ENCODE peak calls at places on chromosomes 12 and 14, in five cellular contexts. V, M, D, L and F are unnamed samples.

GRCh38 chr12:10194160-10194559 is 15.3 kb downstream of the TMEM52B start:
- DNase-seq in D (no peak), V (no peak), L (no peak), M (no peak), F (no peak)

GRCh38 chr12:14959916-14960315 is 1.5 kb downstream of the ARHGDIB start:
- DNase-seq in L (no peak), V (no peak), D (no peak), M (no peak), F (no peak)

GRCh38 chr14:101061411-101062064 is 158.0 kb upstream of the RTL1 start:
- DNase-seq in L (no peak), V (no peak), D (no peak), M (no peak), F (peak)

GRCh38 chr14:74800780-74801179 is 37.7 kb downstream of the YLPM1 start:
- DNase-seq in L (no peak), V (no peak), M (no peak), D (no peak), F (no peak)

GRCh38 chr12:63940295-63940997 is 95.9 kb downstream of the SRGAP1 start:
- DNase-seq in M (no peak), V (no peak), L (no peak), D (no peak), F (no peak)

GRCh38 chr12:77324763-77325468 is 259.5 kb upstream of the E2F7 start:
- DNase-seq in M (peak), D (peak), V (peak), L (peak), F (peak)

GRCh38 chr14:22427771-22428228 is 161.2 kb downstream of the DAD1 start:
- DNase-seq in L (no peak), M (peak), V (peak), D (peak), F (no peak)

GRCh38 chr14:89343356-89343755 is 73.7 kb downstream of the FOXN3 start:
- DNase-seq in D (no peak), L (no peak), V (no peak), M (no peak), F (no peak)

GRCh38 chr14:52299692-52300278 is 14.3 kb upstream of the PTGER2 start:
- DNase-seq in V (peak), D (no peak), M (no peak), L (no peak), F (no peak)

GRCh38 chr14:91350813-91351507 is 66.7 kb downstream of the CCDC88C start:
- DNase-seq in V (no peak), D (no peak), L (no peak), M (no peak), F (no peak)

GRCh38 chr12:81329088-81329487 is 251.2 kb downstream of the ACSS3 start:
- DNase-seq in V (no peak), M (no peak), D (no peak), L (no peak), F (no peak)

GRCh38 chr12:124766745-124767074 is 97.0 kb downstream of the SCARB1 start:
- DNase-seq in M (no peak), L (no peak), D (no peak), V (no peak), F (no peak)

GRCh38 chr12:53287741-53288216 is 7.6 kb upstream of the PFDN5 start:
- DNase-seq in D (peak), M (peak), V (peak), L (peak), F (peak)

GRCh38 chr12:13474381-13474780 is 277.9 kb downstream of the EMP1 start:
- DNase-seq in D (no peak), L (no peak), M (no peak), V (no peak), F (no peak)

GRCh38 chr14:21978184-21978998 is 304.8 kb upstream of the OR4E1 start:
- DNase-seq in D (no peak), V (peak), L (no peak), M (peak), F (no peak)

GRCh38 chr12:15356831-15357456 is 34.6 kb downstream of the PTPRO start:
- DNase-seq in L (peak), D (no peak), V (no peak), M (no peak), F (no peak)

GRCh38 chr12:130177615-130178014 is 15.4 kb downstream of the FZD10 start:
- DNase-seq in D (no peak), L (no peak), M (no peak), V (no peak), F (no peak)

DNA sequence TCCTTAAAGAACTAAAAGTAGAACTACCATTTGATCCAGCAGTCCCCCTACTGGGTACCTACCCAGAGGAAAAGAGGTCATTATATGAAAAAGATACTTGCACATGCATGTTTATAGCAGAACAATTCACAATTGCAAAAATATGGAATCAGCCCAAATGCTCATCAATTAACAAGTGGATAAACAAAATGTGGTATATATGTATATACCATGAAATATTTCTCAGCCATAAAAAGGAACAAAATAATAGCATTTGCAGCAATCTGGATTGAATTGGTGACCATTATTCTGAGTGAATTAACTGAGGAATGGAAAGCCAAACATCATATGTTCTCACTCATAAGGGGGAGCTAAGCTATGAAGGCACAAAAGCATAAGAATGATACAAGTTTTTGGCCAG is 64.7 kb upstream of the KRAS start:
- DNase-seq in L (no peak), D (no peak), V (no peak), M (no peak), F (no peak)
- TF ChIP-seq CTCF in L (no peak), D (no peak), V (no peak), M (no peak), F (no peak)

DNA sequence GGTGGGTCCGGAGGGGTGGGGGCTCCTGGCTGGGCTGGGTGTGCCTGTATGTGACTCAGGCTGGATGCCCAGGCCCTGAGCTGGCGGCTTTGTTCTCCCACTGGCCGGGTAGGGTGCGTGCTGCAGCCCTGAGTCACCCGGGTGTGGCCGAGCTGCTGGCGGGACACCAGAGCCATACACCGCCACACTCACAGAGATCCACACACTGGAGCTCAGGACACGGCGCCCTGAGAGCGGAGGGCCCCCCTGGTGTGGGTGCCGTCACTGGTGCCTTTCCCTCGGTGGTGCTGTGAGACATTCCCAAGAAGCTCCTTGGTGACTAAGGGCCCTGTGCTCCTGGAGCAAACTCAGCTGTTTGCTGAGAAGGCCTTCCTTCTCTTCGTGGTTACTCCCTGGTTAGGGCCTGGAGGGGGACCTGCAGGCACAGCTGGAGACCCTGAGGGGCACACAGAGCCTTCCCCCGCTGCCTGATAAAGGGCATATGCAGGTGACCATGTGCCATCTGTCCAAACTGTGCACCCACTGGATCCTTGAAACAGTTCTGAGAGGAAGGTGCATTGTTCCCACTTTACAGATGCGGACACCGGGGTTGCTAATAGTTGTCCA is 44.3 kb downstream of the KRT80 start:
- DNase-seq in V (peak), L (no peak), D (peak), M (peak), F (peak)
- TF ChIP-seq CTCF in V (no peak), L (no peak), D (no peak), M (no peak), F (no peak)

GRCh38 chr14:43056106-43056505 is 1449.4 kb downstream of the LRFN5 start:
- DNase-seq in D (no peak), L (no peak), V (no peak), M (no peak), F (no peak)
- TF ChIP-seq CTCF in D (no peak), L (no peak), V (no peak), M (no peak), F (no peak)

GRCh38 chr12:114134922-114135321 is 168.8 kb upstream of the RBM19 start:
- DNase-seq in L (no peak), M (no peak), V (no peak), D (no peak), F (no peak)

GRCh38 chr12:114136656-114137055 is 170.5 kb upstream of the RBM19 start:
- DNase-seq in L (no peak), V (no peak), D (no peak), M (no peak), F (no peak)

GRCh38 chr12:114131824-114132223 is 165.7 kb upstream of the RBM19 start:
- DNase-seq in D (no peak), V (no peak), L (no peak), M (no peak), F (no peak)
- TF ChIP-seq CTCF in D (peak), V (no peak), L (no peak), M (no peak), F (no peak)

GRCh38 chr14:104339829-104340228 is 201.4 kb downstream of the KIF26A start:
- DNase-seq in V (no peak), M (no peak), L (no peak), D (no peak), F (no peak)

GRCh38 chr14:104342435-104343293 is 204.3 kb downstream of the KIF26A start:
- DNase-seq in V (no peak), M (peak), L (no peak), D (no peak), F (peak)

GRCh38 chr14:104343690-104344640 is 205.6 kb downstream of the KIF26A start:
- DNase-seq in L (no peak), D (no peak), V (no peak), M (peak), F (peak)

GRCh38 chr14:104343294-104343625 is 204.9 kb downstream of the KIF26A start:
- DNase-seq in V (no peak), L (no peak), M (peak), D (no peak), F (no peak)

DNA sequence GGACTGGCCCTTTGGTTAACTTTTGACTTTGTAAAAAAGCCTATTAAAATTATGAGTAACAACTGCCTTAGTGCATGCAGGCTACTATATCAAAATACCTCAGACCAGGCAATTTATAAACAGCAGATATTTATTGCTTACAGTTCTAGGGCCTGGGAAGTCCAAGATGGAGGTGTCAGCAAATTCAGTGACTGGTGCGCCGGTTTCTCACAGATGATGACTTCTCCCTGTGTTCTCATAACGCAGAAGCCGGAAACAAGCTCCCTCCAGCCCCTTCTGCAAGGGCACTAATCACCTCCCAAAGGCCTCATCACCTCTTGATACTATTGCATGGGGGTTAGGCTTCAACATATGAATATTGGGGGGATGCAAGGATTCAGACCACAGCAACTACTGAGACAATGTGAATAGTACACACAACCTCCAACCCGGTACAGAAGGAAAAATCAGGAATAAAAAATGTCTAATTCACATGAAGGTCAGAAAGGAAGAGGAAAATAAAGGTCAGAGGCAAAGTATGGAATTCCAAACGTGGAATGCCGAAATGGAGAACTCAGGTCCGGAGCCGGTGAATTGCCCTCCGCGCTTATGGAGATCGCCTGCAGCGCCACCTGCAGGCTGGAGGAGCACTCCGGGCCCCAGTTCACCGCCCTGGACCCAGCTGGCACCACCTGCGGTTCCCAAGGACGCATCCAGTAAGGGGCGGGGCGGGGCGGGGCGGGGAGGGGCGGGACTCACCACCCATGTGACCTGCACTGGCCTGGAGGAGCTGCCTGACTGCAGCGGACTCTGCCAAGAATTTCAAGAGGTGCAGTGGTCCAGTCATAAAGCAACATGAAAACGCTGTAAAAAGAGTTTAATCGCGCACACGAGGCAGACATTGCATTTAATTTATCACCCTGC is 203.4 kb downstream of the KIF26A start:
- DNase-seq in L (no peak), M (peak), V (peak), D (no peak), F (peak)
- TF ChIP-seq CTCF in L (peak), M (peak), V (peak), D (peak), F (peak)

DNA sequence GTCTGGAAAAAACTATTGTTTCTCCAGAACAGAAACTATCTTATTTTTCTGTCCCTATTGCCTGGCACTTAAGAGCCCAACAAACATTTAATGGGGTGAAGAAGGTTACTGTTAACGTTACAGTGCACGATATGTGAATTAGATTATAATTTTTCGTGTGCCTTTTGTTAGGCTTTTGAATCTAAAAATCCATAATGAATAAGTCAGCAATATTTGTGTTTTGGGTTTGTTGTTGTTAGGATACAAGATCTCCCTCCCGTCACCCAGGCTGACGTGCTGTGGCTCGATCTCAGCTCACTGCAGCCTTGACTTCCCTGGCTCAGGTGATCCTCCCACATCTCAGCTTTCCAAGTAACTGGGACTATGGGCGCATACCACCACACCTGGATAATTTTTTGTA is 7.9 kb downstream of the METAP2 start:
- DNase-seq in L (no peak), M (no peak), D (no peak), V (no peak), F (no peak)
- TF ChIP-seq CTCF in L (no peak), M (no peak), D (no peak), V (no peak), F (no peak)

GRCh38 chr14:105019861-105020814 is 745 bp downstream of the CDCA4 start:
- DNase-seq in L (peak), M (peak), D (no peak), V (no peak), F (peak)

GRCh38 chr14:105020815-105021655 is at the start of gene CDCA4:
- DNase-seq in V (peak), M (peak), D (peak), L (peak), F (peak)

GRCh38 chr14:105022276-105022670 is 1.4 kb upstream of the CDCA4 start:
- DNase-seq in L (no peak), D (no peak), V (no peak), M (no peak), F (no peak)

GRCh38 chr14:105023144-105023543 is 2.3 kb upstream of the CDCA4 start:
- DNase-seq in M (no peak), L (no peak), D (no peak), V (no peak), F (no peak)

GRCh38 chr14:105021656-105022275 is 883 bp upstream of the CDCA4 start:
- DNase-seq in L (no peak), M (peak), D (no peak), V (no peak), F (peak)
- TF ChIP-seq CTCF in L (peak), M (no peak), D (no peak), V (no peak), F (no peak)